ENCODE peak calls at places on chromosomes 1 and 21, in four cellular contexts. One of them, this sample, is unnamed.

GRCh38 chr1:63674238-63674864 is 81.1 kb downstream of the PGM1 start:
- DNase-seq in SK-N-SH: peak
- DNase-seq in HepG2: peak
- DNase-seq in K562: peak
- DNase-seq in this sample: peak

GRCh38 chr1:120179420-120180348 is 3.4 kb upstream of the SEC22B start:
- DNase-seq in SK-N-SH: peak
- DNase-seq in HepG2: no peak
- DNase-seq in K562: no peak
- DNase-seq in this sample: no peak

GRCh38 chr1:153393926-153394325 is 3.1 kb upstream of the S100A8 start:
- DNase-seq in SK-N-SH: no peak
- DNase-seq in HepG2: no peak
- DNase-seq in K562: no peak
- DNase-seq in this sample: no peak

GRCh38 chr1:193569696-193570269 is 383.4 kb upstream of the B3GALT2 start:
- DNase-seq in SK-N-SH: no peak
- DNase-seq in HepG2: no peak
- DNase-seq in K562: no peak
- DNase-seq in this sample: no peak

GRCh38 chr21:20661221-20661620 is 337.0 kb upstream of the NCAM2 start:
- DNase-seq in SK-N-SH: no peak
- DNase-seq in HepG2: no peak
- DNase-seq in K562: no peak
- DNase-seq in this sample: no peak

GRCh38 chr1:245169391-245169790 is 14.6 kb downstream of the KIF26B start:
- DNase-seq in SK-N-SH: no peak
- DNase-seq in HepG2: no peak
- DNase-seq in K562: no peak
- DNase-seq in this sample: no peak

GRCh38 chr1:172902861-172903381 is 147.8 kb downstream of the TNFSF18 start:
- DNase-seq in SK-N-SH: no peak
- DNase-seq in HepG2: no peak
- DNase-seq in K562: no peak
- DNase-seq in this sample: no peak

GRCh38 chr1:35769188-35769758 is 505 bp downstream of the CLSPN start:
- DNase-seq in SK-N-SH: peak
- DNase-seq in HepG2: peak
- DNase-seq in K562: peak
- DNase-seq in this sample: peak

GRCh38 chr1:167764458-167765330 is 42.9 kb downstream of the MPZL1 start:
- DNase-seq in SK-N-SH: no peak
- DNase-seq in HepG2: no peak
- DNase-seq in K562: no peak
- DNase-seq in this sample: no peak

GRCh38 chr1:33348194-33348593 is 27.3 kb upstream of the A3GALT2 start:
- DNase-seq in SK-N-SH: no peak
- DNase-seq in HepG2: no peak
- DNase-seq in K562: no peak
- DNase-seq in this sample: no peak

GRCh38 chr1:100585774-100586173 is 47.8 kb downstream of the GPR88 start:
- DNase-seq in SK-N-SH: no peak
- DNase-seq in HepG2: no peak
- DNase-seq in K562: no peak
- DNase-seq in this sample: no peak

GRCh38 chr21:16863541-16863940 is 649.3 kb upstream of the CXADR start:
- DNase-seq in SK-N-SH: no peak
- DNase-seq in HepG2: no peak
- DNase-seq in K562: no peak
- DNase-seq in this sample: no peak

GRCh38 chr1:68470388-68470970 is 20.7 kb upstream of the RPE65 start:
- DNase-seq in SK-N-SH: no peak
- DNase-seq in HepG2: peak
- DNase-seq in K562: no peak
- DNase-seq in this sample: no peak

GRCh38 chr21:31218830-31219608 is 125.0 kb downstream of the TIAM1 start:
- DNase-seq in SK-N-SH: no peak
- DNase-seq in HepG2: no peak
- DNase-seq in K562: no peak
- DNase-seq in this sample: peak

GRCh38 chr1:5779608-5780323 is 212.5 kb downstream of the NPHP4 start:
- DNase-seq in SK-N-SH: peak
- DNase-seq in HepG2: no peak
- DNase-seq in K562: no peak
- DNase-seq in this sample: no peak

GRCh38 chr1:52159033-52159789 is 17.3 kb downstream of the ZFYVE9 start:
- DNase-seq in SK-N-SH: no peak
- DNase-seq in HepG2: no peak
- DNase-seq in K562: no peak
- DNase-seq in this sample: no peak

GRCh38 chr1:109188200-109188599 is 25.5 kb upstream of the SARS1 start:
- DNase-seq in SK-N-SH: no peak
- DNase-seq in HepG2: no peak
- DNase-seq in K562: no peak
- DNase-seq in this sample: no peak

GRCh38 chr1:7583291-7584096 is 187.6 kb upstream of the VAMP3 start:
- DNase-seq in SK-N-SH: no peak
- DNase-seq in HepG2: no peak
- DNase-seq in K562: no peak
- DNase-seq in this sample: no peak

GRCh38 chr21:45534591-45535331 is 7.5 kb downstream of the SLC19A1 start:
- DNase-seq in SK-N-SH: peak
- DNase-seq in HepG2: no peak
- DNase-seq in K562: no peak
- DNase-seq in this sample: no peak

GRCh38 chr1:76374111-76374510 is 299.6 kb downstream of the ST6GALNAC3 start:
- DNase-seq in SK-N-SH: no peak
- DNase-seq in HepG2: no peak
- DNase-seq in K562: no peak
- DNase-seq in this sample: no peak

GRCh38 chr1:51157411-51157810 is 55.4 kb downstream of the C1orf185 start:
- DNase-seq in SK-N-SH: no peak
- DNase-seq in HepG2: no peak
- DNase-seq in K562: no peak
- DNase-seq in this sample: no peak

GRCh38 chr1:23040509-23040908 is 21.2 kb downstream of the KDM1A start:
- DNase-seq in SK-N-SH: no peak
- DNase-seq in HepG2: no peak
- DNase-seq in K562: no peak
- DNase-seq in this sample: no peak

GRCh38 chr1:205585169-205585834 is 46.5 kb downstream of the ELK4 start:
- DNase-seq in SK-N-SH: no peak
- DNase-seq in HepG2: no peak
- DNase-seq in K562: no peak
- DNase-seq in this sample: no peak

GRCh38 chr1:213568929-213569815 is 418.6 kb upstream of the PROX1 start:
- DNase-seq in SK-N-SH: no peak
- DNase-seq in HepG2: peak
- DNase-seq in K562: no peak
- DNase-seq in this sample: no peak

GRCh38 chr1:28646040-28646439 is 2.4 kb upstream of the RNU11 start:
- DNase-seq in SK-N-SH: peak
- DNase-seq in HepG2: peak
- DNase-seq in K562: no peak
- DNase-seq in this sample: no peak

GRCh38 chr1:15848143-15848928 is 829 bp downstream of the SPEN start:
- DNase-seq in SK-N-SH: peak
- DNase-seq in HepG2: no peak
- DNase-seq in K562: peak
- DNase-seq in this sample: no peak

GRCh38 chr1:58997637-58998036 is 213.8 kb upstream of the JUN start:
- DNase-seq in SK-N-SH: no peak
- DNase-seq in HepG2: no peak
- DNase-seq in K562: no peak
- DNase-seq in this sample: no peak

GRCh38 chr1:193069748-193070394 is 10.5 kb downstream of the RO60 start:
- DNase-seq in SK-N-SH: peak
- DNase-seq in HepG2: no peak
- DNase-seq in K562: peak
- DNase-seq in this sample: no peak

GRCh38 chr1:27528701-27529637 is 39.0 kb upstream of the WASF2 start:
- DNase-seq in SK-N-SH: no peak
- DNase-seq in HepG2: no peak
- DNase-seq in K562: peak
- DNase-seq in this sample: no peak

GRCh38 chr1:90711696-90712095 is 5.4 kb downstream of the BARHL2 start:
- DNase-seq in SK-N-SH: no peak
- DNase-seq in HepG2: no peak
- DNase-seq in K562: no peak
- DNase-seq in this sample: no peak

GRCh38 chr1:25503551-25504426 is 39.6 kb upstream of the LDLRAP1 start:
- DNase-seq in SK-N-SH: peak
- DNase-seq in HepG2: no peak
- DNase-seq in K562: no peak
- DNase-seq in this sample: peak

GRCh38 chr21:26448751-26449150 is 124.3 kb downstream of the CYYR1 start:
- DNase-seq in SK-N-SH: no peak
- DNase-seq in HepG2: no peak
- DNase-seq in K562: no peak
- DNase-seq in this sample: no peak

GRCh38 chr1:1349256-1350012 is at the start of gene DVL1:
- DNase-seq in SK-N-SH: peak
- DNase-seq in HepG2: no peak
- DNase-seq in K562: peak
- DNase-seq in this sample: no peak

GRCh38 chr1:1187938-1188337 is 14.3 kb downstream of the TTLL10 start:
- DNase-seq in SK-N-SH: no peak
- DNase-seq in HepG2: no peak
- DNase-seq in K562: no peak
- DNase-seq in this sample: no peak

DNA sequence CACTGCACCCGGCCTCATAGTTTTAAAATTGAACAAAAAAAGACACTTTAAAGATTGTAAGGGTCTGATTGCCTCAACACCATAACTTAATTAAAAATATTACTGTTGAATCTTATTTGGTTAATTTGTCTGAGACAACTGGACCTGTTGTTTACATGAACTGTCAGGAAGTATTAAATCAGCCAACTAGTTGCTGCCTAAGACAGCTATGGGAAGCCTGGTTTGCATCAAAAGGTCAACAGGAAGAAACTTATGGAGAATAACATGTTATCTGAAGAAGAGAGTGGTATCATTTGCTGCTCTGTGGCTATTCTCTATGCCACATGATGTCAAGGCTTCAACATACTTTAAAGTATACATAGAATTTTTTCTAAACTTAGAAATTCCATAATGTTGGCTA is 853.5 kb upstream of the ADAMTS5 start:
- DNase-seq in SK-N-SH: no peak
- DNase-seq in HepG2: no peak
- DNase-seq in K562: no peak
- DNase-seq in this sample: no peak
- TF ChIP-seq ZBTB33 in SK-N-SH: no peak
- TF ChIP-seq ZBTB33 in HepG2: no peak
- TF ChIP-seq ZBTB33 in K562: no peak
- TF ChIP-seq ZBTB33 in this sample: no peak

DNA sequence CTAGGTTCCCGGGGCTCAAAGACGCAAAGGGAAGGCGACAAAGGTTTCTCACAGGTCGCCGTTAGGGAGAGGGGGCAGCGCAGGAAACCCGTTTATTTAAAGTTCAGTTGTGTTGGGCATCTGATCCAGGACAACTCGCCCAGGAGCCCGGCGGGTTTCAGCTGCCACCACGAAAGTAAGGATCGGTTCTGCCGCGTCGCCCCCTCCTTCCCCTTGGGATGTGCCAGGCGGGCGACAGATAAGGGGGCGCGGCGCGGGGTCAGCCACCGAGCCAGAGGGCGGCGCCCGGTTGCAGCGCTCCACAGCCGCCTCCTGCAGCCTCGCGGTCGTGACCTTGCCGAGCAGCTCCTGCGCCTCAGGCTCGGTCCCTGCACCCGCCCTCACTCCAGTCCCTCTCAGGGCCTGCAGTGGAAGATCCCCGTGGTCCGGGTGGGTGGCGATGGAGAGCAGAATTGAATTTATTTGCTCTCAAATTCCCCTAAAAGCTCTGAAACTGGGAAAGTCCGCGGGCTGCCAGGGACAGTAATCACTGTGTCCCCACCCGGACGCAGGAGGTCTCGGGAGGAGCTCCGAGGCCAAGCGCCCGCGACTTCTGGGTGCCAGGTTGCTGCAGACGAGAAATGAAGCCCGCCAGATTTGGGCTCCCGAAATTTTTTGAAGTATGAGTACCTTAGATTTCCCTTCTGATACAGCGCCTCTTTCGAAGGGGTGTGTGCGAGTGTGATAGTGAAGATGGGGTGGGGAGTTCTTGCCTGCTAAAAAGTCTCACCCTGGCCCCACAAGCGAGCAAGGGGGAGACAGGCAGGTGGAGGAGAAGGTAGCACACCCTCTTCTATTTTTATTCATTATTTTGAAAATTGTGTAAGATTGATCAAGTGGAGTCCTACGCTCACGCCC is 28.4 kb upstream of the NFIA start:
- DNase-seq in SK-N-SH: peak
- DNase-seq in HepG2: no peak
- DNase-seq in K562: peak
- DNase-seq in this sample: no peak
- H3K9ac ChIP-seq in SK-N-SH: no peak
- H3K9ac ChIP-seq in HepG2: peak
- H3K9ac ChIP-seq in K562: peak
- H3K9ac ChIP-seq in this sample: peak

GRCh38 chr1:175470591-175470990 is 272.8 kb downstream of the TNR start:
- DNase-seq in SK-N-SH: no peak
- DNase-seq in HepG2: no peak
- DNase-seq in K562: no peak
- DNase-seq in this sample: no peak

GRCh38 chr1:175472464-175472863 is 270.9 kb downstream of the TNR start:
- DNase-seq in SK-N-SH: no peak
- DNase-seq in HepG2: no peak
- DNase-seq in K562: no peak
- DNase-seq in this sample: no peak

GRCh38 chr1:175466556-175466955 is 274.0 kb upstream of the KIAA0040 start:
- DNase-seq in SK-N-SH: no peak
- DNase-seq in HepG2: no peak
- DNase-seq in K562: no peak
- DNase-seq in this sample: no peak

GRCh38 chr1:175471039-175471800 is 272.2 kb downstream of the TNR start:
- DNase-seq in SK-N-SH: no peak
- DNase-seq in HepG2: no peak
- DNase-seq in K562: no peak
- DNase-seq in this sample: no peak

DNA sequence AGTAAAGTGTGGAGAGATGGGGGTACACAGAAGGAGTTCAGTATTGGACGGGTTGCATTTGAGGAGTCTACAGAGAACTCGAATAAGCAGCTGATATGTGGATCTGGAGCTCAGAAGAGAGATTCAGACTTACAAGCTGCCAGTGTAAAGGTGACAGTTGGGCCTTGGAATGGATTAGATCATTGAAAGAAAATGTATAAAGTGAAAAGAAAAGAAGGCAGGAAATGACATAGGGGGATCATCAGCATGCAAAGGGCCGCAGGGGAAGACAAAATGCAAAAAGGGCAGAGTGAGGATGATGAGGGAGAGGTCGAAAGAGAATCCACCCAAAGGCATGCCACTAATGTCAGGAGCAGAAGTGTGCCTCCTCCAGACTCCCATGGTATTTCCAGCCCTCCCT is 273.3 kb downstream of the TNR start:
- DNase-seq in SK-N-SH: no peak
- DNase-seq in HepG2: no peak
- DNase-seq in K562: no peak
- DNase-seq in this sample: no peak
- TF ChIP-seq ELF1 in SK-N-SH: no peak
- TF ChIP-seq ELF1 in HepG2: no peak
- TF ChIP-seq ELF1 in K562: no peak
- TF ChIP-seq ELF1 in this sample: no peak

GRCh38 chr1:242212401-242212800 is 213.5 kb upstream of the MAP1LC3C start:
- DNase-seq in SK-N-SH: peak
- DNase-seq in HepG2: no peak
- DNase-seq in K562: no peak
- DNase-seq in this sample: no peak
- TF ChIP-seq ZBTB33 in SK-N-SH: no peak
- TF ChIP-seq ZBTB33 in HepG2: no peak
- TF ChIP-seq ZBTB33 in K562: no peak
- TF ChIP-seq ZBTB33 in this sample: no peak